ENCODE peak calls at places on chromosomes 11 and 22, in six cellular contexts. F is NCI-H146; U is effector memory CD8-positive, alpha-beta T cell; H is PC-3; L is AG04449; R is hippocampal formation. V is an unnamed sample.

GRCh38 chr11:61976813-61977475 is 9.5 kb upstream of the FTH1 start:
- DNase-seq in F (no peak), L (no peak), U (no peak), R (no peak), H (no peak), V (no peak)

GRCh38 chr22:16973591-16974297 is 34.3 kb downstream of the GAB4 start:
- DNase-seq in L (no peak), F (no peak), R (no peak), U (no peak), H (no peak), V (no peak)

GRCh38 chr11:86230196-86230813 is 14.2 kb upstream of the EED start:
- DNase-seq in U (no peak), L (no peak), F (no peak), R (no peak), H (peak), V (no peak)

GRCh38 chr22:23035557-23036277 is 34.6 kb upstream of the GNAZ start:
- DNase-seq in L (no peak), F (no peak), U (no peak), R (no peak), H (no peak), V (no peak)

GRCh38 chr22:29867260-29867659 is 15.7 kb upstream of the MTMR3 start:
- DNase-seq in F (no peak), R (no peak), L (no peak), H (no peak), U (no peak), V (no peak)

GRCh38 chr22:32764330-32765116 is 37.0 kb upstream of the TIMP3 start:
- DNase-seq in F (no peak), U (no peak), H (no peak), L (peak), R (no peak), V (no peak)

GRCh38 chr11:106988151-106988806 is 30.0 kb downstream of the GUCY1A2 start:
- DNase-seq in U (no peak), H (peak), F (no peak), R (no peak), L (peak), V (no peak)

GRCh38 chr11:101022256-101022655 is 107.4 kb downstream of the PGR start:
- DNase-seq in R (no peak), F (no peak), H (no peak), U (no peak), L (no peak), V (no peak)

GRCh38 chr11:80167766-80168165 is 726.9 kb upstream of the TENM4 start:
- DNase-seq in L (no peak), H (peak), F (no peak), U (no peak), R (no peak), V (no peak)

GRCh38 chr11:94934362-94934761 is 39.0 kb downstream of the CWC15 start:
- DNase-seq in U (no peak), R (no peak), L (no peak), H (no peak), F (no peak), V (no peak)

GRCh38 chr22:35128637-35129036 is 62.7 kb downstream of the ISX start:
- DNase-seq in H (no peak), U (no peak), R (no peak), F (no peak), L (no peak), V (no peak)

GRCh38 chr11:83778598-83778997 is 492.4 kb upstream of the CCDC90B start:
- DNase-seq in L (no peak), H (peak), F (no peak), U (no peak), R (no peak), V (no peak)

GRCh38 chr11:75422248-75423231 is 10.5 kb downstream of the KLHL35 start:
- DNase-seq in L (no peak), F (peak), R (no peak), H (peak), U (no peak), V (peak)

GRCh38 chr22:22691716-22692701 is 47.6 kb downstream of the GGTLC2 start:
- DNase-seq in L (no peak), F (no peak), U (no peak), R (no peak), H (peak), V (no peak)

GRCh38 chr11:79940976-79941735 is 500.3 kb upstream of the TENM4 start:
- DNase-seq in F (no peak), H (peak), R (no peak), U (no peak), L (peak), V (no peak)

GRCh38 chr22:43628253-43628649 is 183.9 kb downstream of the EFCAB6 start:
- DNase-seq in L (no peak), R (no peak), F (no peak), U (no peak), H (no peak), V (no peak)